ENCODE peak calls at places on chromosomes 13 and 19, in five cellular contexts. U, W, H, R and J are unnamed samples. For H3K4me1 and H3K9me3, the result is how much of the 10 kb centered on the place peaks cover.

GRCh38 chr13:45812599-45813372 is 38.8 kb downstream of the SIAH3 start:
- DNase-seq in U (no peak), W (no peak), H (no peak), R (no peak), J (no peak)

GRCh38 chr19:38252935-38253691 is 3.1 kb downstream of the PPP1R14A start:
- DNase-seq in U (peak), W (no peak), H (no peak), R (no peak), J (no peak)

GRCh38 chr13:29162638-29163037 is 342.5 kb downstream of the MTUS2 start:
- DNase-seq in U (no peak), W (peak), H (no peak), R (no peak), J (peak)

GRCh38 chr13:100235311-100235901 is 146.5 kb downstream of the PCCA start:
- DNase-seq in U (peak), W (peak), H (no peak), R (peak), J (peak)

GRCh38 chr19:42185281-42185680 is 32.2 kb downstream of the DEDD2 start:
- DNase-seq in U (no peak), W (peak), H (no peak), R (peak), J (no peak)

GRCh38 chr19:2083174-2083854 is 12.8 kb downstream of the MOB3A start:
- DNase-seq in U (no peak), W (no peak), H (peak), R (peak), J (no peak)

GRCh38 chr13:26503826-26504594 is 53.5 kb upstream of the WASF3 start:
- DNase-seq in U (no peak), W (no peak), H (no peak), R (no peak), J (no peak)

GRCh38 chr19:54439174-54439851 is 9.7 kb upstream of the LENG8 start:
- DNase-seq in U (peak), W (peak), H (no peak), R (peak), J (peak)

GRCh38 chr13:24630121-24630520 is 50.1 kb upstream of the ATP12A start:
- DNase-seq in U (no peak), W (no peak), H (no peak), R (no peak), J (no peak)

GRCh38 chr19:39949026-39949747 is 14.8 kb upstream of the FCGBP start:
- DNase-seq in U (no peak), W (no peak), H (no peak), R (no peak), J (no peak)

GRCh38 chr13:99661791-99662190 is 160.5 kb downstream of the TM9SF2 start:
- DNase-seq in U (peak), W (no peak), H (no peak), R (no peak), J (no peak)

GRCh38 chr19:49119411-49120324 is at the start of gene PPFIA3:
- DNase-seq in U (peak), W (peak), H (peak), R (no peak), J (peak)

GRCh38 chr19:47542030-47542475 is 27.2 kb upstream of the NAPA start:
- DNase-seq in U (no peak), W (peak), H (peak), R (no peak), J (no peak)

GRCh38 chr19:40091205-40092129 is 724 bp upstream of the ZNF780A start:
- DNase-seq in U (no peak), W (peak), H (no peak), R (peak), J (no peak)

GRCh38 chr19:16405091-16405490 is 66.7 kb downstream of the EPS15L1 start:
- DNase-seq in U (no peak), W (no peak), H (no peak), R (no peak), J (no peak)

GRCh38 chr19:6113616-6114188 is 3.4 kb upstream of the RFX2 start:
- DNase-seq in U (no peak), W (peak), H (no peak), R (no peak), J (no peak)
- H3K4me1 ChIP-seq in U (under half), W (under half), H (under half), R (under half), J (under half)

GRCh38 chr19:6076675-6077463 is 33.4 kb downstream of the RFX2 start:
- DNase-seq in U (no peak), W (peak), H (no peak), R (no peak), J (peak)
- H3K4me3 ChIP-seq in U (no peak), W (peak), H (no peak), R (no peak), J (peak)

GRCh38 chr19:44010468-44010867 is 7.7 kb downstream of the ZNF230 start:
- DNase-seq in U (no peak), W (no peak), H (no peak), R (no peak), J (no peak)
- H3K9me3 ChIP-seq in U (under half), W (under half), H (half or more), R (under half), J (under half)

GRCh38 chr19:15268928-15269253 is 36.6 kb upstream of the EPHX3 start:
- DNase-seq in U (no peak), W (no peak), H (no peak), R (no peak), J (no peak)
- H3K4me1 ChIP-seq in U (under half), W (under half), H (under half), R (under half), J (under half)

GRCh38 chr19:55578761-55579747 is 1.6 kb downstream of the ZNF579 start:
- DNase-seq in U (no peak), W (no peak), H (no peak), R (no peak), J (no peak)
- H3K4me3 ChIP-seq in U (peak), W (peak), H (no peak), R (peak), J (peak)